ENCODE peak calls at places on chromosomes 3 and 15, in six cellular contexts. One of them, this sample, is unnamed.
A peak's percentile ranks its signal among the peaks of the same experiment; 100 is the strongest.

GRCh38 chr3:17466028-17466427 is 276.4 kb downstream of the TBC1D5 start:
- DNase-seq in GM19239: no peak
- DNase-seq in mucosa of descending colon: no peak
- DNase-seq in pancreas: no peak
- DNase-seq in Calu3: no peak
- DNase-seq in midbrain: no peak
- DNase-seq in this sample: no peak

GRCh38 chr15:69344238-69344637 is 45.5 kb downstream of the PAQR5 start:
- DNase-seq in GM19239: no peak
- DNase-seq in mucosa of descending colon: no peak
- DNase-seq in pancreas: no peak
- DNase-seq in Calu3: no peak
- DNase-seq in midbrain: no peak
- DNase-seq in this sample: no peak

GRCh38 chr3:158560979-158561378 is 10.0 kb upstream of the MLF1 start:
- DNase-seq in GM19239: no peak
- DNase-seq in mucosa of descending colon: no peak
- DNase-seq in pancreas: no peak
- DNase-seq in Calu3: no peak
- DNase-seq in midbrain: no peak
- DNase-seq in this sample: no peak

GRCh38 chr3:31210068-31210650 is 315.7 kb upstream of the GADL1 start:
- DNase-seq in GM19239: no peak
- DNase-seq in mucosa of descending colon: no peak
- DNase-seq in pancreas: no peak
- DNase-seq in Calu3: no peak
- DNase-seq in midbrain: no peak
- DNase-seq in this sample: no peak

GRCh38 chr3:18027161-18027939 is 284.9 kb upstream of the TBC1D5 start:
- DNase-seq in GM19239: no peak
- DNase-seq in mucosa of descending colon: no peak
- DNase-seq in pancreas: no peak
- DNase-seq in Calu3: no peak
- DNase-seq in midbrain: no peak
- DNase-seq in this sample: no peak

GRCh38 chr3:73999501-73999900 is 374.8 kb upstream of the PDZRN3 start:
- DNase-seq in GM19239: no peak
- DNase-seq in mucosa of descending colon: no peak
- DNase-seq in pancreas: no peak
- DNase-seq in Calu3: no peak
- DNase-seq in midbrain: peak; percentile 2
- DNase-seq in this sample: no peak

GRCh38 chr3:55416381-55416821 is 70.7 kb downstream of the WNT5A start:
- DNase-seq in GM19239: no peak
- DNase-seq in mucosa of descending colon: no peak
- DNase-seq in pancreas: no peak
- DNase-seq in Calu3: no peak
- DNase-seq in midbrain: no peak
- DNase-seq in this sample: no peak

GRCh38 chr3:13647314-13648059 is 98.6 kb downstream of the FBLN2 start:
- DNase-seq in GM19239: no peak
- DNase-seq in mucosa of descending colon: peak; percentile 30
- DNase-seq in pancreas: no peak
- DNase-seq in Calu3: no peak
- DNase-seq in midbrain: no peak
- DNase-seq in this sample: no peak

GRCh38 chr15:67065531-67066005 is at the start of gene SMAD3:
- DNase-seq in GM19239: peak; percentile 85
- DNase-seq in mucosa of descending colon: peak; percentile 95
- DNase-seq in pancreas: peak; percentile 94
- DNase-seq in Calu3: peak; percentile 94
- DNase-seq in midbrain: peak; percentile 81
- DNase-seq in this sample: peak; percentile 29

GRCh38 chr3:123884258-123884831 is at the start of gene MYLK:
- DNase-seq in GM19239: peak; percentile 48
- DNase-seq in mucosa of descending colon: peak; percentile 84
- DNase-seq in pancreas: peak; percentile 78
- DNase-seq in Calu3: peak; percentile 80
- DNase-seq in midbrain: peak; percentile 5
- DNase-seq in this sample: peak; percentile 66

GRCh38 chr3:45473841-45474240 is 85.5 kb downstream of the LARS2 start:
- DNase-seq in GM19239: no peak
- DNase-seq in mucosa of descending colon: no peak
- DNase-seq in pancreas: no peak
- DNase-seq in Calu3: no peak
- DNase-seq in midbrain: no peak
- DNase-seq in this sample: no peak

GRCh38 chr3:15498461-15499214 is 22.9 kb downstream of the COLQ start:
- DNase-seq in GM19239: no peak
- DNase-seq in mucosa of descending colon: no peak
- DNase-seq in pancreas: no peak
- DNase-seq in Calu3: no peak
- DNase-seq in midbrain: no peak
- DNase-seq in this sample: no peak

GRCh38 chr15:45454825-45455224 is 67.7 kb downstream of the SLC30A4 start:
- DNase-seq in GM19239: peak; percentile 60
- DNase-seq in mucosa of descending colon: peak; percentile 85
- DNase-seq in pancreas: no peak
- DNase-seq in Calu3: peak; percentile 89
- DNase-seq in midbrain: peak; percentile 33
- DNase-seq in this sample: no peak

GRCh38 chr3:79012946-79013362 is 754.8 kb downstream of the ROBO1 start:
- DNase-seq in GM19239: no peak
- DNase-seq in mucosa of descending colon: no peak
- DNase-seq in pancreas: no peak
- DNase-seq in Calu3: no peak
- DNase-seq in midbrain: peak; percentile 63
- DNase-seq in this sample: no peak

GRCh38 chr3:126114406-126115386 is 30.8 kb upstream of the SLC41A3 start:
- DNase-seq in GM19239: no peak
- DNase-seq in mucosa of descending colon: peak; percentile 31
- DNase-seq in pancreas: no peak
- DNase-seq in Calu3: no peak
- DNase-seq in midbrain: no peak
- DNase-seq in this sample: no peak

GRCh38 chr3:106206165-106206564 is 337.4 kb upstream of the CBLB start:
- DNase-seq in GM19239: no peak
- DNase-seq in mucosa of descending colon: no peak
- DNase-seq in pancreas: no peak
- DNase-seq in Calu3: no peak
- DNase-seq in midbrain: no peak
- DNase-seq in this sample: peak; percentile 35

GRCh38 chr3:109396811-109397210 is 59.5 kb upstream of the DPPA4 start:
- DNase-seq in GM19239: no peak
- DNase-seq in mucosa of descending colon: no peak
- DNase-seq in pancreas: no peak
- DNase-seq in Calu3: no peak
- DNase-seq in midbrain: no peak
- DNase-seq in this sample: no peak

GRCh38 chr3:113271189-113271588 is 59.8 kb downstream of the BOC start:
- DNase-seq in GM19239: no peak
- DNase-seq in mucosa of descending colon: no peak
- DNase-seq in pancreas: no peak
- DNase-seq in Calu3: no peak
- DNase-seq in midbrain: no peak
- DNase-seq in this sample: peak; percentile 30

GRCh38 chr3:16378415-16378814 is 113.4 kb downstream of the OXNAD1 start:
- DNase-seq in GM19239: no peak
- DNase-seq in mucosa of descending colon: no peak
- DNase-seq in pancreas: no peak
- DNase-seq in Calu3: no peak
- DNase-seq in midbrain: no peak
- DNase-seq in this sample: no peak